ENCODE peak calls at places on chromosome X, in ten cellular contexts. Q is H54, F is gastrocnemius medialis, P is NB4, U is esophagus squamous epithelium, I is suprapubic skin, Y is stomach, C is endothelial cell of umbilical vein, Z is HepG2, R is thyroid gland. N is an unnamed sample.

GRCh38 chrX:47179221-47179927 is 14.3 kb upstream of the UBA1 start:
- DNase-seq in Q (peak), F (peak), P (no peak), U (no peak), I (no peak), Y (no peak), C (no peak), Z (no peak), R (no peak), N (no peak)

GRCh38 chrX:47483310-47484268 is 567 bp upstream of the ZNF41 start:
- DNase-seq in Q (no peak), F (no peak), P (no peak), U (no peak), I (no peak), Y (no peak), C (peak), Z (peak), R (peak), N (peak)

GRCh38 chrX:45710081-45710801 is 509.6 kb upstream of the DIPK2B start:
- DNase-seq in Q (no peak), F (no peak), P (peak), U (no peak), I (no peak), Y (no peak), C (peak), Z (no peak), R (no peak), N (no peak)

GRCh38 chrX:11509786-11510185 is 155.9 kb downstream of the ARHGAP6 start:
- DNase-seq in Q (no peak), F (no peak), P (no peak), U (no peak), I (no peak), Y (no peak), C (peak), Z (no peak), R (peak), N (no peak)

GRCh38 chrX:115583730-115584004 is 22.7 kb downstream of the PLS3 start:
- DNase-seq in Q (no peak), F (no peak), P (no peak), U (no peak), I (no peak), Y (no peak), C (no peak), Z (no peak), R (no peak), N (no peak)

GRCh38 chrX:72255445-72255844 is 16.6 kb upstream of the ERCC6L start:
- DNase-seq in Q (no peak), F (no peak), P (no peak), U (no peak), I (no peak), Y (peak), C (no peak), Z (no peak), R (peak), N (no peak)

GRCh38 chrX:151701531-151701930 is 6.3 kb downstream of the PRRG3 start:
- DNase-seq in Q (no peak), F (no peak), P (no peak), U (no peak), I (no peak), Y (no peak), C (no peak), Z (no peak), R (no peak), N (no peak)

GRCh38 chrX:38151426-38151825 is 69.2 kb downstream of the SRPX start:
- DNase-seq in Q (no peak), F (no peak), P (no peak), U (no peak), I (no peak), Y (no peak), C (no peak), Z (no peak), R (no peak), N (no peak)

GRCh38 chrX:76428243-76429130 is 977 bp downstream of the MAGEE1 start:
- DNase-seq in Q (no peak), F (no peak), P (no peak), U (no peak), I (peak), Y (peak), C (no peak), Z (no peak), R (peak), N (peak)

GRCh38 chrX:85851418-85851817 is 195.9 kb downstream of the CHM start:
- DNase-seq in Q (no peak), F (no peak), P (no peak), U (no peak), I (no peak), Y (peak), C (peak), Z (peak), R (peak), N (no peak)

GRCh38 chrX:151870603-151871002 is 42.1 kb upstream of the MAGEA4 start:
- DNase-seq in Q (peak), F (no peak), P (no peak), U (no peak), I (no peak), Y (no peak), C (peak), Z (peak), R (no peak), N (no peak)

GRCh38 chrX:152259150-152259549 is 120.8 kb upstream of the MAGEA10 start:
- DNase-seq in Q (no peak), F (no peak), P (no peak), U (no peak), I (no peak), Y (no peak), C (no peak), Z (no peak), R (peak), N (no peak)

DNA sequence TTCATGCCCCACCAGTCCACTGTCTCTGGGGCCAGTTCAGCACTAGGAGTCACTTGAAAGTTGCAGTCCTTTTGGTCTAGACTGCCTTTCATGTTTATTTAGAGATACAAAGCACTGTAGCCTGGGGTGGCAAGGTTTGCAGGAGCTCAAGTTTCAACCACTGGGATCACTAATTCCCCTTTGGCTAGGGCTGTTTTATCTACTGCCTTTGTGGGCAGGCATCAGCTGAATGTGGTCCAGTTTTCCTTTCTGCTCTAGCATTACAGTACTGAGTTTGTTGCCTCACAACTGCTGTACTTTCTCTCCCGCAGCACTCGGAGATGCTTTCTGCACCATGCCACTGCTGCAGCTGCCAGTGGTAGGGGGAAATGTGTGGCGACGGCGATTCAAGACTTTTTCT is 222.3 kb upstream of the HDX start:
- DNase-seq in Q (no peak), F (no peak), P (no peak), U (no peak), I (no peak), Y (no peak), C (no peak), Z (no peak), R (no peak), N (no peak)
- TF ChIP-seq POLR2A in Q (no peak), F (no peak), P (no peak), U (no peak), I (no peak), Y (no peak), C (no peak), Z (no peak), R (no peak), N (no peak)

GRCh38 chrX:41333994-41334865 is at the start of gene DDX3X:
- DNase-seq in Q (no peak), F (peak), P (peak), U (peak), I (peak), Y (peak), C (peak), Z (peak), R (peak), N (peak)
- TF ChIP-seq POLR2A in Q (peak), F (peak), P (peak), U (peak), I (peak), Y (peak), C (peak), Z (peak), R (peak), N (peak)

DNA sequence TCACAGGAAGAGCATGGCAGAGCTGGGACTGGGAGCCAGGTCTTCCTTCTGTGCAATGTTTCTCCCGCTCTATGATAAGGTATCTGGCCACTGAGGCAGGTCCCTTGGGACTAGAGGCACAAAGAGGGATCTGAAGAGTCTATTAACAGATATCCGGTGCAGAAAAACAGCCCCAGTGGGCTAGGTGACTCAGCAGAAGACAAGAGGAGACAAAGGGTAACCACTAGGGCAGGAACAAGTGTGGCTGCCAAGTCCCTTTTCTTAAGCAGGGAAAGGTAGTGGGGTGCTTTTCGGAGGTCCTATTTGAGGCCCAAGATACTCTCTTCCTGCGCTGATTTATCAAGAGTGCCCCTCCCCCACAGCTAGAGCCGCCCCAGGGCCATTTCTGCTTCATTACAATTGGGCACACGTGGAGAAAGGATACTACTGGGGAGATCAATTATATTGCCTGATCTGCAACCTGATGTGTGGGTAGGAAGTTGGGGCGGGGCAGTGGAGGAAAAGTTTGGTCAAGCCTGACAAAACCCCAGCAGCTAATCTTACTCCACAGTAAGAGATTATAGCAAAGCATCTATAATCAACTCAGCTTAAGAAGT is at the start of gene DGAT2L6:
- DNase-seq in Q (no peak), F (no peak), P (peak), U (no peak), I (no peak), Y (no peak), C (no peak), Z (no peak), R (no peak), N (no peak)
- TF ChIP-seq POLR2A in Q (no peak), F (no peak), P (no peak), U (no peak), I (no peak), Y (no peak), C (no peak), Z (no peak), R (no peak), N (no peak)

GRCh38 chrX:154776753-154777152 is 14.1 kb downstream of the DKC1 start:
- DNase-seq in Q (no peak), F (no peak), P (no peak), U (no peak), I (no peak), Y (no peak), C (no peak), Z (no peak), R (no peak), N (no peak)
- TF ChIP-seq POLR2A in Q (no peak), F (no peak), P (no peak), U (no peak), I (no peak), Y (no peak), C (no peak), Z (no peak), R (no peak), N (no peak)

GRCh38 chrX:129846686-129847085 is 3.0 kb upstream of the ZDHHC9 start:
- DNase-seq in Q (no peak), F (no peak), P (no peak), U (no peak), I (no peak), Y (no peak), C (no peak), Z (no peak), R (no peak), N (no peak)

GRCh38 chrX:129845616-129846190 is 2.0 kb upstream of the ZDHHC9 start:
- DNase-seq in Q (no peak), F (no peak), P (no peak), U (no peak), I (no peak), Y (no peak), C (no peak), Z (no peak), R (no peak), N (no peak)

GRCh38 chrX:129842510-129843208 is 1.0 kb downstream of the ZDHHC9 start:
- DNase-seq in Q (no peak), F (no peak), P (no peak), U (no peak), I (no peak), Y (peak), C (peak), Z (peak), R (peak), N (no peak)

GRCh38 chrX:129843209-129843458 is 552 bp downstream of the ZDHHC9 start:
- DNase-seq in Q (no peak), F (no peak), P (no peak), U (no peak), I (no peak), Y (no peak), C (peak), Z (no peak), R (no peak), N (no peak)

GRCh38 chrX:129843459-129844306 is at the start of gene ZDHHC9:
- DNase-seq in Q (peak), F (peak), P (peak), U (peak), I (peak), Y (peak), C (peak), Z (peak), R (peak), N (peak)
- TF ChIP-seq POLR2A in Q (peak), F (peak), P (no peak), U (peak), I (peak), Y (no peak), C (peak), Z (peak), R (no peak), N (no peak)

GRCh38 chrX:149939271-149940014 is 1.2 kb upstream of the EOLA2 start:
- DNase-seq in Q (peak), F (peak), P (peak), U (peak), I (peak), Y (peak), C (peak), Z (peak), R (peak), N (peak)
- TF ChIP-seq POLR2A in Q (no peak), F (no peak), P (no peak), U (no peak), I (peak), Y (no peak), C (no peak), Z (no peak), R (no peak), N (no peak)

DNA sequence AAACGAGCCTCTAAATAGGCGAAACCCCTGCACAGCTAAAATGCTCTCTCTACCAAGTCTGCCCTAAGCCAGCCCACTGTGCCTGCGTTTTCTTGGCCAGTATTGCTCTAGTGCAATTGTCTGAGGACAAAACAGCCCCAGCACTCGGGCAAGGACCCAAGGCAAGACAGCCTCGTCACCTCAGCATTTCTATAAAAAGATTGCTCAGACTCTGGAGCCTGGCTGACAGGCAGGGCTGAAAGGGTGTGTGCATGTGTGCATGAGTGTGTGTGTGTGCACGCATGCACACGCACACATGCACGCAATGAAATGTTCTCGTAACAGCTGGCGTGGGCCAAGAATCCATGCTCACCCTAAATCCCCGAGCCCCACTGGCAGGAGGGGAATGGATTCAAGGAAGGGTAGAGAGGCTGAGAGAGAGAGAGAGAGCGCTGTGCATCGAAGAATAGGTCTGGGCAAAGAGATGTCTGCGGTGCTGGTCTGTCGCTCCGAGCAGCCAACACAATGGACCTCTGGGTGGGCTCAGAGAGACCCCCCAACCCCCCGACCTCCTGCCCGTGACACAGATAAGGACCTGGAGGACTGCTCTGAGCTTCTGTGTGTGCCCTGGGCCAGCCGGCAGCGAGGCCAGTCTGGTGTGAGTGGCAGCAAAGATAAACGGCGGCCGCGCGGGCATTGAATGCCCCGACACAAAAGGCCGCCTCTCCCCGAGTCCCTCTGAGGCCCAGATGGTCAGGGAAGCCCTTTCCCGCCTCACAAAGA is 579.1 kb downstream of the BCOR start:
- DNase-seq in Q (no peak), F (peak), P (no peak), U (no peak), I (no peak), Y (peak), C (no peak), Z (no peak), R (no peak), N (no peak)
- TF ChIP-seq POLR2A in Q (no peak), F (no peak), P (no peak), U (no peak), I (no peak), Y (no peak), C (no peak), Z (no peak), R (no peak), N (no peak)

GRCh38 chrX:1395646-1396216 is 3.8 kb upstream of the SLC25A6 start:
- DNase-seq in Q (no peak), F (no peak), P (no peak), U (no peak), I (no peak), Y (no peak), C (no peak), Z (no peak), R (no peak), N (no peak)
- TF ChIP-seq POLR2A in Q (no peak), F (no peak), P (no peak), U (no peak), I (no peak), Y (no peak), C (no peak), Z (no peak), R (no peak), N (no peak)

DNA sequence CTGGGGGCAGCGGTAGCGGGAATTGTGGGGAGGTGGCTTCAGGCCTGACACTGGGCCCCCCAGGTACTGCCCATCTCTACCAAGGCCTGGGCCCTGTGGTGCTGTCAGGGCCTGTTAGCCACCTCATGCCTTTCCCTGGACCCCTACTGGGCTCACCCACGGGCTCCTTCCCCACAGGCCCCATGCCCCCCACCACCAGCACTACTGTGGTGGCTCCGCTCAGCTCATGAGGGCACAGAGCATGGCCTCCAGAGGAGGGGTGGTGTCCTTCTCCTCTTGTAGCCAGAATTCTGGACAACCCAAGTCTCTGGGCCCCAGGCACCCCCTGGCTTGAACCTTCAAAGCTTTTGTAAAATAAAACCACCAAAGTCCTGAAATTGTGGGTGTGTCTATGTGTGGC is 7.5 kb downstream of the GATA1 start:
- DNase-seq in Q (no peak), F (no peak), P (no peak), U (no peak), I (no peak), Y (no peak), C (no peak), Z (no peak), R (no peak), N (peak)
- TF ChIP-seq POLR2A in Q (no peak), F (no peak), P (no peak), U (no peak), I (no peak), Y (no peak), C (no peak), Z (no peak), R (no peak), N (no peak)

DNA sequence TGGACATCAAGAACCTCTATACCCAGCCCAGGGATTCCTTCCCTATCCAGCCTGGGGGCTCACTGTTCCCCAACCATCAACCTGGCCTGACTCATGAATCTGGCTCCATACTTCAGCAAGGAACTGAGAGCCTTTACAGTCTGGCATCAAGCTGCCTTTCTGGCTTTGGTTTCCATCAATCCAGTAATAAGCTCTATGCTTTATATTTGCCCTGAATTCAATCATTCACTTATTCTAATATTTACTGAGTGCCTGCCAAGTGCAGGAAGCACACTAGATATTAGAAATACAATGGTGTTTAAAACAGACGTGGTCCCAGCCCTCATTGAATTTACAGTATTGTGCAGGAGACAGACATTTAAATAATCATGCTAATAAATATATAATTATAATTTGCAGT is 114.8 kb upstream of the PLAC1 start:
- DNase-seq in Q (no peak), F (no peak), P (no peak), U (no peak), I (no peak), Y (no peak), C (no peak), Z (no peak), R (no peak), N (no peak)
- TF ChIP-seq POLR2A in Q (no peak), F (no peak), P (no peak), U (no peak), I (no peak), Y (no peak), C (no peak), Z (no peak), R (no peak), N (no peak)

N was measured in lower leg skin.